ENCODE peak calls at places on chromosomes 13 and 19, in six cellular contexts. One of them, this sample, is unnamed.

GRCh38 chr13:83440465-83440864 is 441.8 kb downstream of the SLITRK1 start:
- DNase-seq in GM12865: no peak
- DNase-seq in testis: no peak
- DNase-seq in cardiac fibroblast: no peak
- DNase-seq in AG09309: no peak
- DNase-seq in endodermal cell: no peak
- DNase-seq in this sample: no peak

GRCh38 chr19:28556371-28556770 is 656.6 kb downstream of the UQCRFS1 start:
- DNase-seq in endodermal cell: peak; percentile 13
- DNase-seq in testis: no peak
- DNase-seq in AG09309: no peak
- DNase-seq in GM12865: no peak
- DNase-seq in cardiac fibroblast: no peak
- DNase-seq in this sample: no peak

GRCh38 chr13:57996717-57997116 is 365.2 kb downstream of the PCDH17 start:
- DNase-seq in AG09309: no peak
- DNase-seq in GM12865: no peak
- DNase-seq in cardiac fibroblast: no peak
- DNase-seq in endodermal cell: no peak
- DNase-seq in testis: no peak
- DNase-seq in this sample: peak; percentile 61

GRCh38 chr13:44397766-44398223 is 24.2 kb downstream of the SERP2 start:
- DNase-seq in testis: no peak
- DNase-seq in GM12865: no peak
- DNase-seq in endodermal cell: no peak
- DNase-seq in AG09309: no peak
- DNase-seq in cardiac fibroblast: peak; percentile 41
- DNase-seq in this sample: peak; percentile 31

GRCh38 chr13:31240921-31241320 is 41.1 kb downstream of the B3GLCT start:
- DNase-seq in GM12865: no peak
- DNase-seq in endodermal cell: no peak
- DNase-seq in cardiac fibroblast: peak; percentile 49
- DNase-seq in testis: no peak
- DNase-seq in AG09309: no peak
- DNase-seq in this sample: peak; percentile 49

GRCh38 chr13:21739771-21740170 is 68.9 kb downstream of the FGF9 start:
- DNase-seq in testis: no peak
- DNase-seq in endodermal cell: no peak
- DNase-seq in GM12865: no peak
- DNase-seq in AG09309: no peak
- DNase-seq in cardiac fibroblast: no peak
- DNase-seq in this sample: no peak

GRCh38 chr13:101763191-101763590 is 310.7 kb downstream of the ITGBL1 start:
- DNase-seq in cardiac fibroblast: no peak
- DNase-seq in AG09309: no peak
- DNase-seq in GM12865: no peak
- DNase-seq in testis: no peak
- DNase-seq in endodermal cell: no peak
- DNase-seq in this sample: no peak

GRCh38 chr13:91126806-91127205 is 220.7 kb upstream of the MIR17HG start:
- DNase-seq in endodermal cell: no peak
- DNase-seq in cardiac fibroblast: peak; percentile 8
- DNase-seq in AG09309: no peak
- DNase-seq in GM12865: no peak
- DNase-seq in testis: no peak
- DNase-seq in this sample: peak; percentile 7

GRCh38 chr13:28046981-28047380 is 53.4 kb downstream of the FLT3 start:
- DNase-seq in cardiac fibroblast: no peak
- DNase-seq in AG09309: peak; percentile 43
- DNase-seq in endodermal cell: no peak
- DNase-seq in GM12865: no peak
- DNase-seq in testis: no peak
- DNase-seq in this sample: no peak

GRCh38 chr13:113074876-113075275 is 30.7 kb upstream of the F7 start:
- DNase-seq in cardiac fibroblast: no peak
- DNase-seq in endodermal cell: no peak
- DNase-seq in GM12865: no peak
- DNase-seq in testis: no peak
- DNase-seq in AG09309: no peak
- DNase-seq in this sample: no peak

GRCh38 chr13:27396252-27396846 is 28.1 kb upstream of the GTF3A start:
- DNase-seq in AG09309: no peak
- DNase-seq in cardiac fibroblast: no peak
- DNase-seq in endodermal cell: no peak
- DNase-seq in testis: no peak
- DNase-seq in GM12865: no peak
- DNase-seq in this sample: no peak

GRCh38 chr13:36193151-36193855 is 21.1 kb downstream of the SOHLH2 start:
- DNase-seq in testis: no peak
- DNase-seq in endodermal cell: no peak
- DNase-seq in GM12865: no peak
- DNase-seq in cardiac fibroblast: peak; percentile 39
- DNase-seq in AG09309: peak; percentile 8
- DNase-seq in this sample: peak; percentile 57

GRCh38 chr13:49652691-49653305 is 24.5 kb downstream of the ARL11 start:
- DNase-seq in endodermal cell: peak; percentile 83
- DNase-seq in testis: peak; percentile 60
- DNase-seq in AG09309: no peak
- DNase-seq in cardiac fibroblast: peak; percentile 30
- DNase-seq in GM12865: peak; percentile 56
- DNase-seq in this sample: peak; percentile 35

GRCh38 chr13:30094015-30094533 is 213.3 kb downstream of the KATNAL1 start:
- DNase-seq in testis: no peak
- DNase-seq in GM12865: no peak
- DNase-seq in cardiac fibroblast: no peak
- DNase-seq in endodermal cell: no peak
- DNase-seq in AG09309: no peak
- DNase-seq in this sample: no peak

GRCh38 chr13:61414686-61415664 is 674 bp downstream of the PCDH20 start:
- DNase-seq in testis: peak; percentile 48
- DNase-seq in endodermal cell: peak; percentile 94
- DNase-seq in cardiac fibroblast: peak; percentile 5
- DNase-seq in AG09309: no peak
- DNase-seq in GM12865: no peak
- DNase-seq in this sample: peak; percentile 18

GRCh38 chr13:93794197-93794885 is 567.7 kb downstream of the GPC6 start:
- DNase-seq in GM12865: peak; percentile 74
- DNase-seq in testis: no peak
- DNase-seq in endodermal cell: no peak
- DNase-seq in cardiac fibroblast: no peak
- DNase-seq in AG09309: no peak
- DNase-seq in this sample: no peak

GRCh38 chr19:55443045-55443823 is at the start of gene SHISA7:
- DNase-seq in testis: no peak
- DNase-seq in endodermal cell: no peak
- DNase-seq in cardiac fibroblast: no peak
- DNase-seq in GM12865: no peak
- DNase-seq in AG09309: no peak
- DNase-seq in this sample: no peak

GRCh38 chr19:35272954-35273649 is 4.3 kb downstream of the USF2 start:
- DNase-seq in GM12865: no peak
- DNase-seq in AG09309: no peak
- DNase-seq in cardiac fibroblast: no peak
- DNase-seq in testis: no peak
- DNase-seq in endodermal cell: no peak
- DNase-seq in this sample: no peak

GRCh38 chr19:1840541-1841115 is 7.7 kb downstream of the REXO1 start:
- DNase-seq in AG09309: no peak
- DNase-seq in testis: peak; percentile 84
- DNase-seq in cardiac fibroblast: peak; percentile 60
- DNase-seq in endodermal cell: no peak
- DNase-seq in GM12865: no peak
- DNase-seq in this sample: peak; percentile 53

GRCh38 chr19:18737954-18738351 is 53.2 kb downstream of the COMP start:
- DNase-seq in endodermal cell: no peak
- DNase-seq in AG09309: no peak
- DNase-seq in cardiac fibroblast: no peak
- DNase-seq in testis: no peak
- DNase-seq in GM12865: no peak
- DNase-seq in this sample: no peak

GRCh38 chr13:93413972-93414717 is 187.5 kb downstream of the GPC6 start:
- DNase-seq in AG09309: no peak
- DNase-seq in GM12865: no peak
- DNase-seq in endodermal cell: no peak
- DNase-seq in testis: no peak
- DNase-seq in cardiac fibroblast: peak; percentile 39
- DNase-seq in this sample: peak; percentile 39

GRCh38 chr19:44643605-44644390 is at the start of gene PVR:
- DNase-seq in AG09309: no peak
- DNase-seq in cardiac fibroblast: peak; percentile 75
- DNase-seq in testis: peak; percentile 85
- DNase-seq in endodermal cell: peak; percentile 88
- DNase-seq in GM12865: peak; percentile 42
- DNase-seq in this sample: peak; percentile 68
- TF ChIP-seq CTCF in AG09309: no peak
- TF ChIP-seq CTCF in cardiac fibroblast: no peak
- TF ChIP-seq CTCF in testis: no peak
- TF ChIP-seq CTCF in endodermal cell: peak; percentile 22
- TF ChIP-seq CTCF in GM12865: no peak
- TF ChIP-seq CTCF in this sample: no peak

DNA sequence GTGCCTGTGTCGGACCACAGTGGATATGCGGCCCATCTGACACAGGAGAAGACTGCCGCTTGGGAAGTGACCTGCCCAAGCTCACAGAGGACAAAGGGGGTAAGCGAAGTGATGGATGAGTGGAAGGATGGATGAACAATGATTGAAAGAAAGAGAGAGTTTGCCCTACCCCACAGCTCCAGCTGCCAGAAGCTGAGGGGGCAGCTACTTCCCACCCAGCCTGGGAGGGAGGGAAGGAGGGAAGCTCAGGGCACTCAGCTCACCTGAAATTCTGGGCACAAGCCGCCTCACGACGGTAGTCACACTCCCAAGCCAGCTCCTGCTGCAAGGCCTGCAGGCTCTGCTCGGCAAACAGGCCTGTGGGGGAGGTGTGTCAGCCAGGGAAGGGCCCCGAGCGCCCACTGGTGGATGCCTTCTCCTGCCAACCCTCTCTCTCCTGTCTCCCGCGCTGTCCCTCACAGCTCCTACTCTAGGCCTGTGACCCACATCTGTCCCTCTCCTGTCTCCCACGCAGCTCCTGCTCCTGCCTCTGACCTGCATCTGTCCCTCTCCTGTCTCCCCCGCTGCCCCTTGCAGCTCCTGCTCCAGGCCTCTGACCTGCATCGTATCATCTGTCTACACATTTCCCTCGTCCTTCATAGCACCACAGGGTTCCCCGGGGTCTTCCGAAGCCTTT is 12.0 kb upstream of the NUMBL start:
- DNase-seq in endodermal cell: peak; percentile 92
- DNase-seq in GM12865: no peak
- DNase-seq in testis: peak; percentile 84
- DNase-seq in cardiac fibroblast: peak; percentile 54
- DNase-seq in AG09309: no peak
- DNase-seq in this sample: peak; percentile 39
- TF ChIP-seq CTCF in endodermal cell: peak; percentile 81
- TF ChIP-seq CTCF in GM12865: no peak
- TF ChIP-seq CTCF in testis: no peak
- TF ChIP-seq CTCF in cardiac fibroblast: peak; percentile 40
- TF ChIP-seq CTCF in AG09309: no peak
- TF ChIP-seq CTCF in this sample: peak; percentile 51

DNA sequence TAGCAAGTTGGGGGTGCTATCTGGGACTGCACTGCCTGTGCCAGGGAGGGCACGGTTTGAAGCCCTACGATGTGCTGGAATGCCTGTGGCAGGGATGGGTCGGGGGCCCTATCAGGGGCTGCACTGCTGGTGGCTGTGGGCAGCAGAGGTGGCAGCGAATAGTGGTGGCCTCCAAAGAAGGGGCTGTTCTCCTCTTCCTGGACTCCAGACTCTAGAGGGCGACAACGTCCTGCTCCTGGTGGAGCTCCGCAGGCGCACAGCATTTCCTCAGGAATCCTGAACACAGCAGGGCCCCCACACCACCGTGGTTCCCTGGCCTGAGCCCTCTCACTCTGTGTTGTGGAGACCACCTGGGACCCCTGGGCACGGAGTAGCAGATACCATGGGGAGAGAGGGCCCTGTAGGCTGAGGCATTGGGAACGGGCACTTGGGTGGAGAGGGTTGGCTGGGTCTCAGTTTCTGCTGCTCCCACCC is 145.6 kb downstream of the TNFRSF19 start:
- DNase-seq in GM12865: peak; percentile 38
- DNase-seq in endodermal cell: peak; percentile 86
- DNase-seq in cardiac fibroblast: no peak
- DNase-seq in AG09309: no peak
- DNase-seq in testis: no peak
- DNase-seq in this sample: no peak
- TF ChIP-seq CTCF in GM12865: no peak
- TF ChIP-seq CTCF in endodermal cell: peak; percentile 74
- TF ChIP-seq CTCF in cardiac fibroblast: peak; percentile 33
- TF ChIP-seq CTCF in AG09309: peak; percentile 45
- TF ChIP-seq CTCF in testis: no peak
- TF ChIP-seq CTCF in this sample: peak; percentile 20

DNA sequence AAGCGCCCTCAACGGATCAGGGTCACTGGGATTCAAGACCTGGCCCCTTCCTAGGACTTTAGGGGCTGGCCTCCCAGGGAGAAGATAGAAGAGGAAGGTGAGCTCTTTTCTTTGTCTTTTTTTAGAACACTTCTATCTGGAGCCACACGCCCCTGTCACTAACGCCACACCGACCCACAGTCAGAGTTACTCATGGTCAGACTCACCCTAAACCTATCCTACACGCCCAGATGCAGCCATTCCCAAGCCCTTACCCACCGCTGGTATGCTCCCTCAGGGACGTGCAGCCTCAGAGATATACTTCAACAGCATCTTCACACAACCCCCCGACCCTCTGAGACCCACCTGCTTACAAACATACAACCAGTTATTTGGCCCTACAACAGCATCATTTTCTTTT is 29.9 kb upstream of the MUC16 start:
- DNase-seq in cardiac fibroblast: no peak
- DNase-seq in GM12865: no peak
- DNase-seq in endodermal cell: no peak
- DNase-seq in testis: no peak
- DNase-seq in AG09309: no peak
- DNase-seq in this sample: no peak
- TF ChIP-seq CTCF in cardiac fibroblast: no peak
- TF ChIP-seq CTCF in GM12865: no peak
- TF ChIP-seq CTCF in endodermal cell: no peak
- TF ChIP-seq CTCF in testis: no peak
- TF ChIP-seq CTCF in AG09309: no peak
- TF ChIP-seq CTCF in this sample: no peak

GRCh38 chr13:24866488-24866887 is 102.5 kb downstream of the RNF17 start:
- DNase-seq in AG09309: no peak
- DNase-seq in testis: no peak
- DNase-seq in cardiac fibroblast: no peak
- DNase-seq in endodermal cell: no peak
- DNase-seq in GM12865: no peak
- DNase-seq in this sample: no peak

GRCh38 chr13:24861617-24862362 is 97.8 kb downstream of the RNF17 start:
- DNase-seq in GM12865: no peak
- DNase-seq in AG09309: no peak
- DNase-seq in cardiac fibroblast: no peak
- DNase-seq in testis: no peak
- DNase-seq in endodermal cell: no peak
- DNase-seq in this sample: no peak

GRCh38 chr13:24864579-24864978 is 100.6 kb downstream of the RNF17 start:
- DNase-seq in testis: no peak
- DNase-seq in endodermal cell: no peak
- DNase-seq in cardiac fibroblast: no peak
- DNase-seq in GM12865: no peak
- DNase-seq in AG09309: no peak
- DNase-seq in this sample: no peak

GRCh38 chr13:24863748-24864540 is 100.0 kb downstream of the RNF17 start:
- DNase-seq in endodermal cell: peak; percentile 49
- DNase-seq in cardiac fibroblast: no peak
- DNase-seq in AG09309: no peak
- DNase-seq in testis: no peak
- DNase-seq in GM12865: no peak
- DNase-seq in this sample: no peak

GRCh38 chr13:24865158-24865557 is 101.2 kb downstream of the RNF17 start:
- DNase-seq in testis: no peak
- DNase-seq in endodermal cell: no peak
- DNase-seq in GM12865: no peak
- DNase-seq in cardiac fibroblast: peak; percentile 35
- DNase-seq in AG09309: no peak
- DNase-seq in this sample: peak; percentile 27
- TF ChIP-seq CTCF in testis: no peak
- TF ChIP-seq CTCF in endodermal cell: no peak
- TF ChIP-seq CTCF in GM12865: no peak
- TF ChIP-seq CTCF in cardiac fibroblast: peak; percentile 10
- TF ChIP-seq CTCF in AG09309: peak; percentile 16
- TF ChIP-seq CTCF in this sample: peak; percentile 31